ENCODE peak calls at places on chromosomes 2 and 18, in nine cellular contexts. U, I, F, V, S, Z, M, O and Y are unnamed samples.

GRCh38 chr2:152432206-152432653 is 97.3 kb downstream of the FMNL2 start:
- DNase-seq in U (peak), I (peak), F (no peak), V (no peak), S (no peak), Z (no peak), M (peak), O (peak), Y (no peak)

GRCh38 chr2:210888035-210888434 is 331.6 kb downstream of the CPS1 start:
- DNase-seq in U (no peak), I (no peak), F (no peak), V (no peak), S (no peak), Z (no peak), M (no peak), O (no peak), Y (no peak)

GRCh38 chr2:8786463-8786862 is 51.0 kb downstream of the KIDINS220 start:
- DNase-seq in U (no peak), I (peak), F (no peak), V (no peak), S (no peak), Z (no peak), M (no peak), O (no peak), Y (no peak)

GRCh38 chr2:18119883-18120282 is 241.4 kb downstream of the KCNS3 start:
- DNase-seq in U (no peak), I (no peak), F (no peak), V (no peak), S (no peak), Z (no peak), M (no peak), O (peak), Y (no peak)

GRCh38 chr2:120566331-120567035 is 169.2 kb upstream of the GLI2 start:
- DNase-seq in U (no peak), I (no peak), F (no peak), V (no peak), S (peak), Z (no peak), M (no peak), O (peak), Y (no peak)

GRCh38 chr2:28658369-28658768 is 93.3 kb upstream of the PPP1CB start:
- DNase-seq in U (no peak), I (no peak), F (no peak), V (no peak), S (no peak), Z (no peak), M (no peak), O (peak), Y (no peak)

GRCh38 chr2:219209818-219210571 is 3.4 kb downstream of the ZFAND2B start:
- DNase-seq in U (no peak), I (peak), F (no peak), V (no peak), S (no peak), Z (no peak), M (no peak), O (no peak), Y (no peak)

GRCh38 chr2:190173382-190173781 is 110.9 kb upstream of the MSTN start:
- DNase-seq in U (no peak), I (no peak), F (no peak), V (no peak), S (no peak), Z (no peak), M (no peak), O (peak), Y (no peak)

GRCh38 chr2:162613839-162614238 is 224.7 kb downstream of the KCNH7 start:
- DNase-seq in U (no peak), I (no peak), F (no peak), V (no peak), S (no peak), Z (no peak), M (no peak), O (no peak), Y (no peak)

GRCh38 chr2:36704475-36705150 is 8.1 kb downstream of the VIT start:
- DNase-seq in U (no peak), I (no peak), F (no peak), V (no peak), S (no peak), Z (no peak), M (no peak), O (peak), Y (no peak)

GRCh38 chr2:11077411-11077810 is 77.9 kb upstream of the SLC66A3 start:
- DNase-seq in U (no peak), I (no peak), F (no peak), V (no peak), S (no peak), Z (no peak), M (no peak), O (no peak), Y (no peak)

GRCh38 chr2:40032650-40033319 is 253.7 kb upstream of the THUMPD2 start:
- DNase-seq in U (no peak), I (no peak), F (no peak), V (no peak), S (no peak), Z (no peak), M (no peak), O (peak), Y (no peak)

GRCh38 chr2:120736202-120736954 is 710 bp downstream of the GLI2 start:
- DNase-seq in U (no peak), I (no peak), F (no peak), V (no peak), S (peak), Z (no peak), M (peak), O (no peak), Y (no peak)

GRCh38 chr18:3411854-3412268 is 38.1 kb upstream of the TGIF1 start:
- DNase-seq in U (no peak), I (no peak), F (no peak), V (no peak), S (no peak), Z (no peak), M (peak), O (no peak), Y (peak)

GRCh38 chr2:190714958-190715357 is 66.1 kb downstream of the NAB1 start:
- DNase-seq in U (no peak), I (no peak), F (no peak), V (no peak), S (no peak), Z (no peak), M (no peak), O (peak), Y (no peak)

GRCh38 chr2:140863713-140864112 is 1267.1 kb downstream of the LRP1B start:
- DNase-seq in U (no peak), I (peak), F (peak), V (peak), S (no peak), Z (peak), M (peak), O (peak), Y (no peak)

GRCh38 chr2:149033716-149034115 is 4.8 kb upstream of the LYPD6B start:
- DNase-seq in U (no peak), I (no peak), F (no peak), V (no peak), S (no peak), Z (no peak), M (no peak), O (no peak), Y (no peak)

GRCh38 chr18:36672437-36673344 is 156.1 kb downstream of the TPGS2 start:
- DNase-seq in U (no peak), I (no peak), F (no peak), V (no peak), S (no peak), Z (no peak), M (peak), O (peak), Y (peak)

GRCh38 chr2:178392215-178392614 is 58.8 kb downstream of the PRKRA start:
- DNase-seq in U (no peak), I (no peak), F (no peak), V (no peak), S (no peak), Z (no peak), M (no peak), O (peak), Y (no peak)

GRCh38 chr2:58893645-58894336 is 652.7 kb upstream of the FANCL start:
- DNase-seq in U (no peak), I (no peak), F (no peak), V (no peak), S (no peak), Z (no peak), M (no peak), O (no peak), Y (no peak)

GRCh38 chr2:156695020-156695419 is 258.8 kb downstream of the GPD2 start:
- DNase-seq in U (no peak), I (no peak), F (no peak), V (no peak), S (no peak), Z (no peak), M (no peak), O (no peak), Y (no peak)

GRCh38 chr2:130252880-130253645 is 54.8 kb upstream of the TUBA3E start:
- DNase-seq in U (no peak), I (no peak), F (no peak), V (no peak), S (no peak), Z (no peak), M (peak), O (peak), Y (no peak)

GRCh38 chr2:184695-185094 is 79.1 kb downstream of the SH3YL1 start:
- DNase-seq in U (no peak), I (no peak), F (no peak), V (no peak), S (no peak), Z (no peak), M (no peak), O (no peak), Y (no peak)

GRCh38 chr2:42249887-42250286 is 80.7 kb downstream of the EML4 start:
- DNase-seq in U (no peak), I (no peak), F (no peak), V (no peak), S (no peak), Z (no peak), M (no peak), O (no peak), Y (no peak)

GRCh38 chr2:240154606-240155005 is 14.1 kb upstream of the OTOS start:
- DNase-seq in U (peak), I (no peak), F (no peak), V (no peak), S (no peak), Z (no peak), M (no peak), O (no peak), Y (no peak)

GRCh38 chr2:204205548-204205947 is 269.0 kb downstream of the ICOS start:
- DNase-seq in U (peak), I (no peak), F (no peak), V (no peak), S (no peak), Z (no peak), M (no peak), O (no peak), Y (no peak)

GRCh38 chr2:19569300-19569791 is 210.9 kb upstream of the OSR1 start:
- DNase-seq in U (no peak), I (no peak), F (no peak), V (no peak), S (no peak), Z (no peak), M (peak), O (no peak), Y (no peak)

DNA sequence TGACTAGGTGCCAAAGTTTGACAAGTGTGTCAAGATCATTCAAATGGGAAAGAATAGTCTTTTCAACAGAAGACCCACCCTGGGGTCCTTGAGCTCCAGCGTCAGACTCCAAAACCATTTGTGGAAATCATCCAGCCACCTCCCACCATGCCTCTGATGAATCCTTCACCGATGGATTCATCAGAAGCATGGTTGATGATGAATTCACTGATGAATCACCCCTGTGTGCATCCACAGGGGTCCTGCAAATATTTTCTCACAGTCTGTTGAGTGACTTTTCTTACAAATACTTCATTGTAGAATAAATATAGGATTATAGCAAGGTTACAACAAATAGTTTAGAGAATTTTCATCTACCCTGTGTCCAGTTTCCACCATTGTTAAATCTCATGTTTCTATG is 4.3 kb downstream of the UGT1A9 start:
- DNase-seq in U (no peak), I (no peak), F (no peak), V (no peak), S (no peak), Z (no peak), M (peak), O (peak), Y (no peak)
- TF ChIP-seq CTCF in U (no peak), I (no peak), F (no peak), V (no peak), S (no peak), Z (no peak), M (no peak), O (no peak), Y (no peak)

GRCh38 chr2:105428387-105429018 is 29.7 kb upstream of the FHL2 start:
- DNase-seq in U (no peak), I (no peak), F (no peak), V (no peak), S (no peak), Z (no peak), M (no peak), O (no peak), Y (no peak)

GRCh38 chr2:105426626-105427292 is 27.9 kb upstream of the FHL2 start:
- DNase-seq in U (no peak), I (no peak), F (no peak), V (no peak), S (no peak), Z (no peak), M (no peak), O (no peak), Y (no peak)

GRCh38 chr2:105422801-105423200 is 23.9 kb upstream of the FHL2 start:
- DNase-seq in U (no peak), I (no peak), F (no peak), V (no peak), S (no peak), Z (no peak), M (no peak), O (no peak), Y (no peak)

GRCh38 chr2:105427485-105427884 is 28.6 kb upstream of the FHL2 start:
- DNase-seq in U (no peak), I (no peak), F (no peak), V (no peak), S (no peak), Z (no peak), M (no peak), O (no peak), Y (no peak)

GRCh38 chr2:105425936-105426625 is 27.2 kb upstream of the FHL2 start:
- DNase-seq in U (no peak), I (no peak), F (no peak), V (peak), S (no peak), Z (no peak), M (no peak), O (no peak), Y (no peak)
- TF ChIP-seq CTCF in U (no peak), I (no peak), F (no peak), V (no peak), S (no peak), Z (no peak), M (no peak), O (no peak), Y (no peak)

GRCh38 chr2:112959109-112959591 is 18.7 kb upstream of the IL36G start:
- DNase-seq in U (peak), I (peak), F (no peak), V (peak), S (no peak), Z (no peak), M (peak), O (no peak), Y (no peak)
- TF ChIP-seq CTCF in U (peak), I (no peak), F (no peak), V (peak), S (peak), Z (no peak), M (peak), O (no peak), Y (no peak)

DNA sequence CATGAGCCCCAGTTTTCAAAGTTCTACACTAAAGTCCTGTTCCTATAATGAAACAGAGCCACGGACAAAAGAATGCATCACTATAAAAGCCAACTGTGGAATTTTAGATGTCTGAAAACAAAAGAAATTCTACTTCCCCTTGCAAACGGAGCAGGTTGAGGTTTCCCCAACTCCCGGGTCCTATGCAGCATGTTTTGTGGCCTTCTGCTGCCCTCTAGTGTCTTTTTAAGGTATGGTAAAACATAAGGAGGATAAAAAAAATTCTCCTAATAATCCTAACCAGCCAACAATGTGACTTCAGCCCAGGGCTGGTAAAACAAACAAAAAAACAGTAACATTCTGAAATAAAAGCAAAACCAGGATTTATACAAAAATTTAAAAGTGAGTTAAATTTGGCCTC is 539.5 kb downstream of the NRXN1 start:
- DNase-seq in U (peak), I (peak), F (peak), V (peak), S (no peak), Z (peak), M (peak), O (peak), Y (no peak)
- TF ChIP-seq CTCF in U (peak), I (no peak), F (peak), V (peak), S (peak), Z (peak), M (peak), O (peak), Y (peak)

GRCh38 chr18:53906681-53907080 is 317.8 kb downstream of the MBD2 start:
- DNase-seq in U (no peak), I (no peak), F (no peak), V (no peak), S (no peak), Z (no peak), M (no peak), O (peak), Y (no peak)

GRCh38 chr18:53911200-53911599 is 313.3 kb downstream of the MBD2 start:
- DNase-seq in U (no peak), I (no peak), F (no peak), V (no peak), S (no peak), Z (no peak), M (no peak), O (no peak), Y (no peak)

GRCh38 chr18:53909668-53910067 is 314.8 kb downstream of the MBD2 start:
- DNase-seq in U (no peak), I (peak), F (no peak), V (no peak), S (no peak), Z (no peak), M (peak), O (peak), Y (no peak)
- TF ChIP-seq CTCF in U (peak), I (no peak), F (peak), V (peak), S (no peak), Z (peak), M (peak), O (peak), Y (peak)

GRCh38 chr2:127423880-127424279 is 5.7 kb downstream of the PROC start:
- DNase-seq in U (no peak), I (no peak), F (no peak), V (no peak), S (no peak), Z (no peak), M (no peak), O (no peak), Y (no peak)
- TF ChIP-seq CTCF in U (no peak), I (no peak), F (no peak), V (peak), S (no peak), Z (no peak), M (no peak), O (no peak), Y (no peak)

GRCh38 chr18:42961298-42961697 is 154.2 kb downstream of the RIT2 start:
- DNase-seq in U (no peak), I (no peak), F (no peak), V (no peak), S (no peak), Z (no peak), M (no peak), O (no peak), Y (no peak)

GRCh38 chr18:42959528-42959927 is 156.0 kb downstream of the RIT2 start:
- DNase-seq in U (no peak), I (no peak), F (no peak), V (no peak), S (no peak), Z (no peak), M (no peak), O (no peak), Y (no peak)

GRCh38 chr18:42956287-42956686 is 159.2 kb downstream of the RIT2 start:
- DNase-seq in U (no peak), I (no peak), F (no peak), V (no peak), S (no peak), Z (no peak), M (no peak), O (no peak), Y (no peak)

GRCh38 chr18:42954887-42955286 is 160.6 kb downstream of the RIT2 start:
- DNase-seq in U (no peak), I (no peak), F (no peak), V (no peak), S (no peak), Z (no peak), M (no peak), O (no peak), Y (no peak)

DNA sequence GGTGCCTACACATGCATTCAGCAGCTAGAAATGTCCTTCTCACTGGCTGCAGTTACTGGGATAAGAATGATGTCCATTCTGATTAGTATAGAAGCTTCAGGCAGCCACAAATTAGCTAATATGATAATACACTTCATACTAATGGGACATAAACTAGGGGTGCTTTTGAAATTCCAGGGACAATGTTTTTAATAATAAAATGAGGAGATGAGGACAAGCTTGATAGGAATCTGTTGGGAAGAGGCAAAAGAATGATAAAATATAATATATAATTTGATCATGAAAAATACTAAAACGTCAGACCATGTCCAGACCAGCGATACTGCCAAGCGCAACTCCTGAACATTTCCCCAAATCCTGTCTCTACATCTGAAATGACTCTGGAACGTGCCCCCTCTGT is 157.1 kb downstream of the RIT2 start:
- DNase-seq in U (no peak), I (no peak), F (no peak), V (no peak), S (no peak), Z (no peak), M (no peak), O (no peak), Y (no peak)
- TF ChIP-seq CTCF in U (no peak), I (no peak), F (no peak), V (no peak), S (no peak), Z (no peak), M (no peak), O (no peak), Y (no peak)

GRCh38 chr18:32550958-32551357 is 80.3 kb upstream of the GAREM1 start:
- DNase-seq in U (peak), I (no peak), F (no peak), V (peak), S (no peak), Z (no peak), M (no peak), O (no peak), Y (no peak)
- TF ChIP-seq CTCF in U (peak), I (no peak), F (no peak), V (peak), S (no peak), Z (no peak), M (no peak), O (no peak), Y (no peak)

DNA sequence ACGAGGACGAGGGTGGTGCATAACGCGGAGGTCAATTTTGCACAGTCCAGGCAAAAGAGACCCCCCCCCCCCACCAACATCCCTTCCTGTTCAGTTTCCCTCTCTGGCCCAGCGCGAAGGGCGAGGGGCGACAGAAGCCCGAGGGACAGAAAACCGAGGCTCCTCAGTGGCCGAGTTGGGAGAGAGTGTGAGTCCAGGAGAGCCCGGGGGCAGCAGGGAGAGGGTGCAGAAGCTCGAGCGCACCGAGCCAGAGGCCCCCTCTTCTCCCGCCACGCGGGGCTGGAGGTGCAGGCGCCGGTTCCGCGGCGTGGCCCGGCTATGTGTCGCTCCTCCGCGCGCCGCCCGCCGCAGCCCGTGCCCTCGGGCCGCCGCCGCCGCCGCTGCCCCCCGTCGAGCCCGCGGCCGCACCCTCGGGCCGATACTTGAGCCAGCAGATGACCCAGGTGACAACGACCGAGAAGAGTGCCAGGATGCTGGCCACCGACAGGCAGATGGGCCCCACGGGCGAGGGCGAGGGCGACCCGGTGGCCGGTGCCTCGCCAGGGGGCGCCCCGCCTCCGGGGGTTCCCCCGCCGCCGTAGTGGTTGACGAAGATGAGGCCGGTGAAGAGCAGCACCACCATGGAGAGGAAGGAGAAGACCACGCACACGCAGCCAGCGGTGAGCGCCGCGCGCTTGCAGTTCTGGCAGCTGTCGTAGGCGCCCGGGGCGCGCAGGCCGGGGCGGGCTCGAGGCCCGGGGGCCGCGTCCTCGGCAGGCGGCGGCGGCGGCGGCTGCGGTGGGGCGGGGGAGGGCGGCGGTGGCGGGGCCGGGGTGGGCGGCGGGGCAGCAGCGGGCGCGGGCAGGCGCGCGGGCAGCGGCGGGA is 20.1 kb upstream of the PAX3 start:
- DNase-seq in U (peak), I (peak), F (no peak), V (no peak), S (no peak), Z (peak), M (peak), O (no peak), Y (peak)
- TF ChIP-seq CTCF in U (peak), I (no peak), F (peak), V (peak), S (no peak), Z (peak), M (peak), O (no peak), Y (peak)